ENCODE peak calls at places on chromosomes 16 and 17, in nine cellular contexts. N is kidney, J is psoas muscle, R is GM23338, O is left ventricle myocardium inferior, V is upper lobe of right lung, Y is foreskin fibroblast, K is neural progenitor cell, E is fibroblast of lung. T is an unnamed sample.

GRCh38 chr17:77279448-77280303 is 138.9 kb downstream of the SEC14L1 start:
- DNase-seq in J (no peak), Y (no peak), O (no peak), K (peak), E (peak), N (no peak), R (peak), V (peak), T (no peak)

GRCh38 chr17:76997981-76998531 is 129.9 kb downstream of the MGAT5B start:
- DNase-seq in R (no peak), J (no peak), E (peak), Y (no peak), K (no peak), O (no peak), V (no peak), N (no peak), T (no peak)

GRCh38 chr17:20010099-20010863 is 1.1 kb downstream of the SPECC1 start:
- DNase-seq in E (peak), J (no peak), O (peak), K (peak), V (no peak), N (no peak), Y (peak), R (peak), T (peak)

GRCh38 chr16:57446530-57447141 is 549 bp downstream of the CIAPIN1 start:
- DNase-seq in J (peak), V (no peak), R (peak), N (peak), E (peak), O (peak), K (no peak), Y (peak), T (no peak)

GRCh38 chr17:44002141-44002848 is 2.1 kb upstream of the NAGS start:
- DNase-seq in R (no peak), J (no peak), K (no peak), E (peak), Y (peak), N (no peak), V (no peak), O (no peak), T (no peak)

GRCh38 chr17:3762922-3763776 is 37.8 kb downstream of the ITGAE start:
- DNase-seq in Y (no peak), N (peak), O (no peak), K (no peak), J (no peak), V (no peak), R (no peak), E (no peak), T (no peak)

GRCh38 chr17:80671823-80672105 is 127.1 kb downstream of the RPTOR start:
- DNase-seq in O (no peak), K (no peak), V (no peak), E (no peak), Y (no peak), J (no peak), N (no peak), R (no peak), T (no peak)

GRCh38 chr16:85206472-85207356 is 94.4 kb upstream of the CIBAR2 start:
- DNase-seq in K (peak), E (peak), R (peak), V (peak), Y (peak), O (peak), N (peak), J (peak), T (no peak)

GRCh38 chr16:87178977-87179376 is 138.2 kb downstream of the C16orf95 start:
- DNase-seq in N (peak), K (no peak), R (peak), J (peak), E (peak), V (no peak), Y (no peak), O (peak), T (no peak)

GRCh38 chr17:81722184-81723120 is 10.4 kb downstream of the SLC25A10 start:
- DNase-seq in V (peak), N (peak), Y (no peak), R (no peak), O (no peak), E (no peak), K (no peak), J (no peak), T (no peak)

GRCh38 chr17:77842148-77842905 is 116.2 kb upstream of the TNRC6C start:
- DNase-seq in K (no peak), N (no peak), J (no peak), V (peak), E (peak), Y (peak), O (peak), R (no peak), T (no peak)

GRCh38 chr17:21394265-21394664 is 18.1 kb downstream of the KCNJ12 start:
- DNase-seq in E (peak), N (no peak), O (no peak), Y (peak), R (no peak), V (no peak), J (no peak), K (no peak), T (no peak)

GRCh38 chr16:15618392-15618791 is 24.6 kb downstream of the MARF1 start:
- DNase-seq in N (no peak), K (no peak), V (no peak), O (no peak), E (peak), R (no peak), J (no peak), Y (peak), T (no peak)

GRCh38 chr17:76088041-76088867 is 9.3 kb downstream of the ZACN start:
- DNase-seq in V (no peak), R (peak), E (no peak), J (no peak), N (no peak), Y (no peak), O (no peak), K (peak), T (no peak)

GRCh38 chr17:38344127-38344745 is 480 bp upstream of the GPR179 start:
- DNase-seq in Y (no peak), J (no peak), V (no peak), R (no peak), O (no peak), E (no peak), K (no peak), N (no peak), T (no peak)

GRCh38 chr17:60524463-60525346 is 1.3 kb downstream of the APPBP2 start:
- DNase-seq in Y (peak), N (no peak), V (no peak), O (no peak), K (no peak), E (peak), R (no peak), J (no peak), T (no peak)

GRCh38 chr16:50509521-50510341 is 38.5 kb upstream of the NKD1 start:
- DNase-seq in E (no peak), K (peak), V (no peak), O (no peak), J (no peak), R (peak), N (no peak), Y (peak), T (no peak)

GRCh38 chr16:66262253-66263167 is 104.0 kb upstream of the CDH5 start:
- DNase-seq in R (no peak), V (no peak), Y (peak), J (peak), E (peak), K (no peak), N (no peak), O (peak), T (no peak)

GRCh38 chr17:55454906-55455474 is 33.4 kb upstream of the MMD start:
- DNase-seq in R (no peak), K (no peak), J (no peak), O (no peak), V (no peak), Y (peak), N (no peak), E (peak), T (peak)

GRCh38 chr16:1108299-1109252 is 12.5 kb upstream of the C1QTNF8 start:
- DNase-seq in E (peak), Y (peak), K (no peak), R (no peak), V (no peak), J (peak), O (peak), N (no peak), T (no peak)

GRCh38 chr16:54208262-54208661 is 78.3 kb downstream of the IRX3 start:
- DNase-seq in Y (no peak), K (peak), O (no peak), N (no peak), R (no peak), V (no peak), J (no peak), E (no peak), T (no peak)

GRCh38 chr16:83882118-83882879 is 16.6 kb upstream of the MLYCD start:
- DNase-seq in K (peak), Y (peak), N (no peak), O (no peak), E (no peak), R (peak), V (no peak), J (peak), T (no peak)

DNA sequence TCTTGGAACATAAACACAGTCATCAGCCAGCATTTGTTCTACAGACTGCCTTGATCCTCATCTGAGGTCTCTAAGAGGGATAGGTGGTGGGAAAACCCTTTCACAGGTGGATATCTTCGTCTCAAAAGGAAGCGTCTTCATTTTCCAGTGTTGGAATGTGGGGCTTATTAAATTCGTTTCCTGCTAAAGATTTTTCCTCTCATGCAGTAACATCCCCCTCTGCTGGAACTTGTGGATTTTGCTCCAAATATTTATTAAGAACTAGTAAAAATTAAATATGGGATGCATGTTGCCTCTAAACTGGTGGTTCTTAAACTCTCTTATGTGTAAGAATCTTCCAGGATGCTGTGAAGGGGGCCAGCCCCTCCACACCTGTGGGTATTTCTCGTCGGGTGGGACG is 20.1 kb upstream of the MLYCD start:
- DNase-seq in K (peak), N (no peak), Y (peak), E (peak), O (no peak), V (no peak), J (no peak), R (peak), T (peak)
- TF ChIP-seq CTCF in K (peak), N (peak), Y (peak), E (peak), O (peak), V (peak), J (peak), R (peak), T (peak)

GRCh38 chr17:32489320-32490100 is 2.7 kb downstream of the CDK5R1 start:
- DNase-seq in J (no peak), R (no peak), O (no peak), Y (no peak), V (peak), N (no peak), K (no peak), E (no peak), T (no peak)

GRCh38 chr17:32488604-32489180 is 1.9 kb downstream of the CDK5R1 start:
- DNase-seq in E (no peak), J (no peak), Y (no peak), O (no peak), V (peak), K (no peak), R (no peak), N (no peak), T (no peak)

GRCh38 chr17:32487460-32488176 is 825 bp downstream of the CDK5R1 start:
- DNase-seq in O (no peak), E (peak), Y (peak), N (peak), R (peak), K (peak), J (no peak), V (peak), T (no peak)

GRCh38 chr17:32486701-32487459 is at the start of gene CDK5R1:
- DNase-seq in N (peak), E (peak), J (peak), O (peak), K (peak), R (peak), Y (peak), V (peak), T (no peak)

DNA sequence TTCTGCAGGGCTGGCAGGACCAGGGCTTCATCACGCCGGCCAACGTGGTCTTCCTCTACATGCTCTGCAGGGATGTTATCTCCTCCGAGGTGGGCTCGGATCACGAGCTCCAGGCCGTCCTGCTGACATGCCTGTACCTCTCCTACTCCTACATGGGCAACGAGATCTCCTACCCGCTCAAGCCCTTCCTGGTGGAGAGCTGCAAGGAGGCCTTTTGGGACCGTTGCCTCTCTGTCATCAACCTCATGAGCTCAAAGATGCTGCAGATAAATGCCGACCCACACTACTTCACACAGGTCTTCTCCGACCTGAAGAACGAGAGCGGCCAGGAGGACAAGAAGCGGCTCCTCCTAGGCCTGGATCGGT is 1.4 kb downstream of the CDK5R1 start:
- DNase-seq in E (no peak), N (no peak), V (peak), R (no peak), O (no peak), K (no peak), Y (no peak), J (no peak), T (no peak)
- H3K4me3 ChIP-seq in E (no peak), N (no peak), V (no peak), R (peak), O (peak), K (peak), Y (no peak), J (peak), T (peak)

DNA sequence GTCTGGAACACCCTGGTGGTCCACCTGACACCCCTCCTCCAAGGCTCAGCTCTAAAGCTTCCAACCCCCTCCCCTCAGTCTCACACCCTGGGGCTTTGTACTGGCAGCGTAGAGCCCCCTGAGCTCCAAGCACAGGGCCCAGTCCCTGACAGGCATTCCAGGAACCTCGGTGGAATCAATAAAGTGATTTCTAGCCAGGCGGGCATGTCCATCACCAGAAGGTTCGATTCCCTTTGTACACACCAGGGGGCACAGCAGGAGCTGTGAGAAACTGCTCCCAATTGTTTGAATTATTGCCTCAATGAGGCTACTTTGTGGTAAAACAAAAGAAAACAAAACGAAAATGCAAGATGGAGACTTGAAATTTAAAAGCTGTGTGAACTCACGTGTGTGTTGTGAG is 51.8 kb downstream of the SMPD3 start:
- DNase-seq in R (peak), K (peak), Y (peak), E (peak), V (no peak), J (no peak), O (no peak), N (peak), T (no peak)
- TF ChIP-seq CTCF in R (peak), K (peak), Y (peak), E (peak), V (peak), J (peak), O (peak), N (peak), T (peak)

DNA sequence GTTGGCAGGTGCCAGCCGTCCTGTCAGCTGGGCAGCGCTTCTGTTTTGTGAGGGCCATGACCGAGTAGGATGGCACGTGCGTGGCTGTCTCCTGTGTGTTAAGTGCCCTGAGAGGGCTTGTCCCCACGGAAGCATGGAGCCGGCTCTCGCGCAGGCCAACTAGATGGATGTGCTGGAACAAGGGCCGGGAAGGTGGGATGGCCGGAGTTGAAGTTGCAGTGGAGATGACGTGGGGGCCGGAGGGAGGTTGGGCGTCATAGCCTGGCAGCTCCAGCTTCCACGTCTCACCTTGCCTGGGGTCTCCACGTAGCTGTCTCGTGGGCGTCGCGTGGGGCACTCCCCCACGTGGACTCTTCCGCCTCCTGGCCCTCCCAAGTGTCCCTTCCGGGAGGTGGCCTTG is 27.7 kb downstream of the TBCD start:
- DNase-seq in O (no peak), K (no peak), Y (no peak), V (no peak), E (no peak), R (no peak), N (no peak), J (no peak), T (no peak)
- H3K4me3 ChIP-seq in O (no peak), K (no peak), Y (no peak), V (no peak), E (no peak), R (no peak), N (no peak), J (no peak), T (no peak)